ENCODE peak calls at places on chromosomes 2 and 18, in five cellular contexts. One of them, this sample, is unnamed.

GRCh38 chr2:70939847-70940580 is 4.3 kb downstream of the ATP6V1B1 start:
- DNase-seq in HepG2: no peak
- DNase-seq in GM12878: no peak
- DNase-seq in HEK293T: no peak
- DNase-seq in K562: no peak
- DNase-seq in this sample: no peak

GRCh38 chr2:29443086-29443485 is 327.9 kb downstream of the CLIP4 start:
- DNase-seq in HepG2: no peak
- DNase-seq in GM12878: no peak
- DNase-seq in HEK293T: no peak
- DNase-seq in K562: no peak
- DNase-seq in this sample: no peak

GRCh38 chr18:48364146-48364545 is 45.0 kb downstream of the ZBTB7C start:
- DNase-seq in HepG2: no peak
- DNase-seq in HEK293T: no peak
- DNase-seq in GM12878: no peak
- DNase-seq in K562: no peak
- DNase-seq in this sample: no peak

GRCh38 chr2:72114693-72115051 is 33.0 kb downstream of the CYP26B1 start:
- DNase-seq in K562: no peak
- DNase-seq in HepG2: no peak
- DNase-seq in HEK293T: no peak
- DNase-seq in GM12878: no peak
- DNase-seq in this sample: no peak

GRCh38 chr2:196213252-196213651 is 41.9 kb upstream of the STK17B start:
- DNase-seq in HepG2: no peak
- DNase-seq in GM12878: no peak
- DNase-seq in HEK293T: no peak
- DNase-seq in K562: no peak
- DNase-seq in this sample: no peak

GRCh38 chr18:23311346-23312103 is 141.6 kb upstream of the RIOK3 start:
- DNase-seq in GM12878: no peak
- DNase-seq in HEK293T: no peak
- DNase-seq in K562: no peak
- DNase-seq in HepG2: no peak
- DNase-seq in this sample: no peak

GRCh38 chr2:106582431-106583143 is 95.4 kb downstream of the CD8B2 start:
- DNase-seq in K562: peak
- DNase-seq in HepG2: peak
- DNase-seq in GM12878: no peak
- DNase-seq in HEK293T: peak
- DNase-seq in this sample: peak

GRCh38 chr2:9959262-9959661 is 7.8 kb downstream of the GRHL1 start:
- DNase-seq in GM12878: no peak
- DNase-seq in K562: no peak
- DNase-seq in HEK293T: no peak
- DNase-seq in HepG2: no peak
- DNase-seq in this sample: no peak

GRCh38 chr2:71995067-71995665 is 152.5 kb downstream of the CYP26B1 start:
- DNase-seq in K562: no peak
- DNase-seq in GM12878: no peak
- DNase-seq in HepG2: peak
- DNase-seq in HEK293T: no peak
- DNase-seq in this sample: peak

GRCh38 chr2:217742276-217742675 is 260.5 kb downstream of the TNS1 start:
- DNase-seq in HEK293T: no peak
- DNase-seq in HepG2: no peak
- DNase-seq in K562: no peak
- DNase-seq in GM12878: no peak
- DNase-seq in this sample: no peak

GRCh38 chr2:68916226-68916625 is 36.5 kb downstream of the GKN2 start:
- DNase-seq in K562: no peak
- DNase-seq in GM12878: no peak
- DNase-seq in HepG2: no peak
- DNase-seq in HEK293T: peak
- DNase-seq in this sample: no peak

GRCh38 chr2:82994186-82994585 is 1464.9 kb downstream of the SUCLG1 start:
- DNase-seq in K562: no peak
- DNase-seq in HEK293T: no peak
- DNase-seq in HepG2: no peak
- DNase-seq in GM12878: no peak
- DNase-seq in this sample: no peak

GRCh38 chr18:1296237-1296636 is 391.6 kb downstream of the ADCYAP1 start:
- DNase-seq in GM12878: no peak
- DNase-seq in HEK293T: no peak
- DNase-seq in K562: no peak
- DNase-seq in HepG2: no peak
- DNase-seq in this sample: no peak

GRCh38 chr2:150585221-150585971 is 97.9 kb upstream of the RND3 start:
- DNase-seq in HEK293T: no peak
- DNase-seq in GM12878: no peak
- DNase-seq in K562: no peak
- DNase-seq in HepG2: no peak
- DNase-seq in this sample: no peak

GRCh38 chr2:112433932-112434730 is 686 bp upstream of the RGPD8 start:
- DNase-seq in HEK293T: no peak
- DNase-seq in GM12878: no peak
- DNase-seq in K562: no peak
- DNase-seq in HepG2: no peak
- DNase-seq in this sample: no peak

GRCh38 chr2:205218056-205218455 is 464.2 kb upstream of the NRP2 start:
- DNase-seq in HepG2: no peak
- DNase-seq in K562: no peak
- DNase-seq in GM12878: no peak
- DNase-seq in HEK293T: no peak
- DNase-seq in this sample: no peak

GRCh38 chr2:241014224-241014623 is 15.8 kb downstream of the SNED1 start:
- DNase-seq in HEK293T: no peak
- DNase-seq in GM12878: no peak
- DNase-seq in K562: no peak
- DNase-seq in HepG2: no peak
- DNase-seq in this sample: no peak

GRCh38 chr2:56185582-56186046 is 1.8 kb downstream of the CCDC85A start:
- DNase-seq in HepG2: no peak
- DNase-seq in HEK293T: peak
- DNase-seq in GM12878: no peak
- DNase-seq in K562: no peak
- DNase-seq in this sample: no peak

GRCh38 chr2:40824269-40824668 is 372.4 kb upstream of the SLC8A1 start:
- DNase-seq in GM12878: no peak
- DNase-seq in HEK293T: no peak
- DNase-seq in HepG2: no peak
- DNase-seq in K562: no peak
- DNase-seq in this sample: no peak

GRCh38 chr18:39463986-39464385 is 1898.4 kb upstream of the CELF4 start:
- DNase-seq in HEK293T: no peak
- DNase-seq in GM12878: no peak
- DNase-seq in K562: no peak
- DNase-seq in HepG2: no peak
- DNase-seq in this sample: peak

GRCh38 chr18:8049147-8049546 is 482.0 kb downstream of the PTPRM start:
- DNase-seq in HepG2: no peak
- DNase-seq in GM12878: no peak
- DNase-seq in HEK293T: no peak
- DNase-seq in K562: no peak
- DNase-seq in this sample: no peak

GRCh38 chr2:145012214-145012670 is 492.3 kb upstream of the ZEB2 start:
- DNase-seq in HEK293T: peak
- DNase-seq in GM12878: no peak
- DNase-seq in K562: no peak
- DNase-seq in HepG2: no peak
- DNase-seq in this sample: no peak

GRCh38 chr2:221539246-221539645 is 32.9 kb downstream of the EPHA4 start:
- DNase-seq in HEK293T: no peak
- DNase-seq in GM12878: no peak
- DNase-seq in K562: no peak
- DNase-seq in HepG2: no peak
- DNase-seq in this sample: no peak

GRCh38 chr2:188974184-188974583 is at the start of gene COL3A1:
- DNase-seq in GM12878: no peak
- DNase-seq in HepG2: no peak
- DNase-seq in K562: no peak
- DNase-seq in HEK293T: no peak
- DNase-seq in this sample: no peak

GRCh38 chr2:191677091-191677645 is 768 bp upstream of the NABP1 start:
- DNase-seq in HepG2: peak
- DNase-seq in GM12878: no peak
- DNase-seq in HEK293T: peak
- DNase-seq in K562: peak
- DNase-seq in this sample: peak

GRCh38 chr2:237309011-237309410 is 105.0 kb downstream of the COL6A3 start:
- DNase-seq in HepG2: no peak
- DNase-seq in HEK293T: no peak
- DNase-seq in GM12878: no peak
- DNase-seq in K562: no peak
- DNase-seq in this sample: no peak

GRCh38 chr2:129004485-129004884 is 685.8 kb upstream of the HS6ST1 start:
- DNase-seq in K562: no peak
- DNase-seq in HEK293T: no peak
- DNase-seq in HepG2: no peak
- DNase-seq in GM12878: no peak
- DNase-seq in this sample: no peak

GRCh38 chr2:28658369-28658768 is 93.3 kb upstream of the PPP1CB start:
- DNase-seq in HepG2: no peak
- DNase-seq in HEK293T: no peak
- DNase-seq in K562: no peak
- DNase-seq in GM12878: no peak
- DNase-seq in this sample: no peak

GRCh38 chr2:191666733-191667132 is 11.2 kb upstream of the NABP1 start:
- DNase-seq in HEK293T: no peak
- DNase-seq in HepG2: no peak
- DNase-seq in K562: peak
- DNase-seq in GM12878: peak
- DNase-seq in this sample: no peak

GRCh38 chr2:113025751-113026150 is 20.5 kb downstream of the IL36A start:
- DNase-seq in GM12878: no peak
- DNase-seq in K562: no peak
- DNase-seq in HepG2: no peak
- DNase-seq in HEK293T: no peak
- DNase-seq in this sample: no peak

GRCh38 chr2:101627284-101628049 is 70.0 kb upstream of the MAP4K4 start:
- DNase-seq in HepG2: peak
- DNase-seq in K562: no peak
- DNase-seq in HEK293T: no peak
- DNase-seq in GM12878: no peak
- DNase-seq in this sample: no peak

GRCh38 chr18:70621710-70622109 is 332.9 kb downstream of the SOCS6 start:
- DNase-seq in K562: no peak
- DNase-seq in HepG2: no peak
- DNase-seq in HEK293T: no peak
- DNase-seq in GM12878: no peak
- DNase-seq in this sample: no peak

GRCh38 chr2:226060228-226060627 is 660.7 kb downstream of the NYAP2 start:
- DNase-seq in GM12878: no peak
- DNase-seq in HEK293T: no peak
- DNase-seq in K562: no peak
- DNase-seq in HepG2: peak
- DNase-seq in this sample: no peak

GRCh38 chr2:61959381-61960293 is 54.2 kb downstream of the COMMD1 start:
- DNase-seq in GM12878: no peak
- DNase-seq in K562: no peak
- DNase-seq in HepG2: peak
- DNase-seq in HEK293T: no peak
- DNase-seq in this sample: no peak

GRCh38 chr2:120231974-120232635 is 8.9 kb upstream of the TMEM185B start:
- DNase-seq in K562: no peak
- DNase-seq in HEK293T: no peak
- DNase-seq in GM12878: peak
- DNase-seq in HepG2: no peak
- DNase-seq in this sample: no peak

GRCh38 chr2:157254041-157254440 is 3.5 kb upstream of the GALNT5 start:
- DNase-seq in HepG2: no peak
- DNase-seq in HEK293T: no peak
- DNase-seq in K562: no peak
- DNase-seq in GM12878: no peak
- DNase-seq in this sample: no peak

GRCh38 chr2:241852116-241852980 is 6.3 kb downstream of the PDCD1 start:
- DNase-seq in K562: no peak
- DNase-seq in HEK293T: no peak
- DNase-seq in HepG2: no peak
- DNase-seq in GM12878: no peak
- DNase-seq in this sample: peak

GRCh38 chr2:153557211-153557610 is 78.6 kb upstream of the RPRM start:
- DNase-seq in HEK293T: no peak
- DNase-seq in GM12878: no peak
- DNase-seq in K562: no peak
- DNase-seq in HepG2: no peak
- DNase-seq in this sample: no peak

GRCh38 chr18:21441670-21442069 is 158.8 kb downstream of the ESCO1 start:
- DNase-seq in HEK293T: no peak
- DNase-seq in K562: no peak
- DNase-seq in HepG2: no peak
- DNase-seq in GM12878: no peak
- DNase-seq in this sample: no peak

GRCh38 chr18:71707985-71708500 is 836.1 kb downstream of the CBLN2 start:
- DNase-seq in GM12878: no peak
- DNase-seq in HEK293T: no peak
- DNase-seq in K562: no peak
- DNase-seq in HepG2: no peak
- DNase-seq in this sample: no peak

GRCh38 chr18:46331316-46331715 is 227.1 kb downstream of the HAUS1 start:
- DNase-seq in HepG2: peak
- DNase-seq in K562: no peak
- DNase-seq in GM12878: no peak
- DNase-seq in HEK293T: no peak
- DNase-seq in this sample: no peak
- TF ChIP-seq FOXM1 in HepG2: no peak
- TF ChIP-seq FOXM1 in K562: no peak
- TF ChIP-seq FOXM1 in GM12878: no peak
- TF ChIP-seq FOXM1 in HEK293T: no peak
- TF ChIP-seq FOXM1 in this sample: no peak

GRCh38 chr2:25672500-25673169 is 742 bp downstream of the DTNB start:
- DNase-seq in HEK293T: peak
- DNase-seq in K562: no peak
- DNase-seq in GM12878: no peak
- DNase-seq in HepG2: peak
- DNase-seq in this sample: no peak
- TF ChIP-seq FOXM1 in HEK293T: no peak
- TF ChIP-seq FOXM1 in K562: no peak
- TF ChIP-seq FOXM1 in GM12878: no peak
- TF ChIP-seq FOXM1 in HepG2: no peak
- TF ChIP-seq FOXM1 in this sample: no peak

GRCh38 chr18:12021596-12021995 is 40.3 kb downstream of the IMPA2 start:
- DNase-seq in K562: no peak
- DNase-seq in HepG2: no peak
- DNase-seq in GM12878: no peak
- DNase-seq in HEK293T: no peak
- DNase-seq in this sample: no peak
- TF ChIP-seq FOXM1 in K562: no peak
- TF ChIP-seq FOXM1 in HepG2: no peak
- TF ChIP-seq FOXM1 in GM12878: no peak
- TF ChIP-seq FOXM1 in HEK293T: no peak
- TF ChIP-seq FOXM1 in this sample: no peak

GRCh38 chr2:134897932-134898331 is 20.7 kb upstream of the CCNT2 start:
- DNase-seq in HEK293T: no peak
- DNase-seq in K562: no peak
- DNase-seq in HepG2: no peak
- DNase-seq in GM12878: no peak
- DNase-seq in this sample: peak

GRCh38 chr2:134892282-134893054 is 26.2 kb upstream of the CCNT2 start:
- DNase-seq in GM12878: no peak
- DNase-seq in HepG2: no peak
- DNase-seq in K562: no peak
- DNase-seq in HEK293T: no peak
- DNase-seq in this sample: no peak
- TF ChIP-seq FOXM1 in GM12878: no peak
- TF ChIP-seq FOXM1 in HepG2: no peak
- TF ChIP-seq FOXM1 in K562: no peak
- TF ChIP-seq FOXM1 in HEK293T: no peak
- TF ChIP-seq FOXM1 in this sample: no peak

This sample was measured in SK-N-SH.